ENCODE peak calls at places on chromosomes 3 and 15, in six cellular contexts. A is nephron progenitor cell; E is hippocampal formation; J is GM23248; G is activated CD4-positive, alpha-beta T cell treated with anti-CD3 and anti-CD28 coated beads, Interleukin-2, amount 50 U/mL, for 4 hours; U is upper lobe of left lung. F is an unnamed sample.

GRCh38 chr15:41241251-41241964 is 10.3 kb downstream of the CHP1 start:
- DNase-seq in J (no peak), U (no peak), E (no peak), A (no peak), G (no peak), F (no peak)

GRCh38 chr15:82843561-82843960 is 34.1 kb downstream of the WHAMM start:
- DNase-seq in U (no peak), E (no peak), G (no peak), A (no peak), J (no peak), F (no peak)

GRCh38 chr3:61561374-61562041 is at the start of gene PTPRG:
- DNase-seq in J (peak; percentile 98), G (no peak), E (peak; percentile 63), U (peak; percentile 95), A (peak; percentile 83), F (peak; percentile 86)

GRCh38 chr3:46406786-46407611 is at the start of the genes CCR5AS and CCRL2:
- DNase-seq in U (peak; percentile 54), G (peak; percentile 13), J (peak; percentile 66), E (peak; percentile 26), A (peak; percentile 9), F (peak; percentile 60)

GRCh38 chr3:194305356-194306108 is 45.6 kb downstream of the CPN2 start:
- DNase-seq in J (no peak), U (no peak), E (no peak), A (no peak), G (no peak), F (no peak)

GRCh38 chr3:52896613-52897012 is 735 bp downstream of the STIMATE start:
- DNase-seq in U (no peak), G (no peak), J (peak; percentile 21), A (no peak), E (no peak), F (no peak)

GRCh38 chr3:119098620-119099222 is 47.2 kb upstream of the TEX55 start:
- DNase-seq in J (peak; percentile 59), E (peak; percentile 0), G (no peak), A (peak; percentile 7), U (no peak), F (no peak)

GRCh38 chr3:46690798-46691197 is 2.7 kb downstream of the ALS2CL start:
- DNase-seq in A (no peak), J (peak; percentile 13), U (no peak), G (no peak), E (no peak), F (no peak)

GRCh38 chr3:193790086-193790990 is 197.3 kb downstream of the OPA1 start:
- DNase-seq in E (no peak), A (no peak), G (no peak), J (no peak), U (no peak), F (no peak)

GRCh38 chr15:71934446-71934845 is 124.1 kb downstream of the NR2E3 start:
- DNase-seq in G (no peak), J (no peak), A (no peak), U (no peak), E (no peak), F (no peak)

GRCh38 chr3:128348805-128349531 is 117.7 kb downstream of the DNAJB8 start:
- DNase-seq in U (no peak), E (no peak), J (peak; percentile 19), G (no peak), A (peak; percentile 29), F (peak; percentile 31)

GRCh38 chr3:194851254-194851653 is 165.6 kb downstream of the FAM43A start:
- DNase-seq in E (no peak), J (no peak), G (no peak), U (no peak), A (no peak), F (peak; percentile 86)

GRCh38 chr15:79170256-79170664 is 79.7 kb upstream of the RASGRF1 start:
- DNase-seq in U (peak; percentile 31), G (no peak), E (no peak), J (peak; percentile 74), A (no peak), F (no peak)

GRCh38 chr15:38817427-38818155 is 253.0 kb upstream of the RASGRP1 start:
- DNase-seq in G (peak; percentile 82), U (peak; percentile 95), E (peak; percentile 37), A (peak; percentile 92), J (peak; percentile 67), F (peak; percentile 85)

GRCh38 chr3:146217324-146217723 is 33.6 kb downstream of the PLSCR4 start:
- DNase-seq in J (peak; percentile 28), U (no peak), A (no peak), E (no peak), G (no peak), F (no peak)

GRCh38 chr15:60396100-60396499 is 1.7 kb downstream of the ANXA2 start:
- DNase-seq in J (peak; percentile 75), G (no peak), A (no peak), U (no peak), E (no peak), F (no peak)

GRCh38 chr15:52532427-52532826 is 3.7 kb upstream of the MYO5A start:
- DNase-seq in G (no peak), E (no peak), J (no peak), A (no peak), U (no peak), F (no peak)

GRCh38 chr3:99315896-99316295 is 322.5 kb upstream of the COL8A1 start:
- DNase-seq in J (peak; percentile 68), U (no peak), A (no peak), G (no peak), E (no peak), F (no peak)

GRCh38 chr15:37967788-37968187 is 33.3 kb downstream of the TMCO5A start:
- DNase-seq in A (no peak), G (no peak), U (no peak), J (no peak), E (no peak), F (no peak)